ENCODE peak calls at places on chromosomes 5 and 9, in seven cellular contexts. X, Z, G, P, Q, R and H are unnamed samples.

GRCh38 chr5:52837068-52837467 is 49.4 kb downstream of the ITGA1 start:
- DNase-seq in G (no peak), R (no peak), Z (peak; percentile 73), Q (no peak), P (peak; percentile 22), X (no peak), H (no peak)

GRCh38 chr9:111300140-111300735 is 29.8 kb downstream of the OR2K2 start:
- DNase-seq in P (no peak), G (no peak), Z (no peak), Q (no peak), X (no peak), R (no peak), H (no peak)

GRCh38 chr9:113349434-113350337 is at the start of gene BSPRY:
- DNase-seq in P (no peak), G (no peak), Z (no peak), X (peak; percentile 32), R (peak; percentile 25), Q (no peak), H (no peak)

GRCh38 chr9:113493080-113493615 is 29.6 kb downstream of the RGS3 start:
- DNase-seq in Q (no peak), X (no peak), R (no peak), P (no peak), G (no peak), Z (no peak), H (no peak)

GRCh38 chr9:136545065-136545965 is 533 bp downstream of the NOTCH1 start:
- DNase-seq in Q (no peak), P (peak; percentile 57), Z (no peak), X (peak; percentile 62), R (peak; percentile 70), G (no peak), H (no peak)

GRCh38 chr9:83623634-83623991 is 670 bp downstream of the IDNK start:
- DNase-seq in X (no peak), P (no peak), Q (no peak), R (peak; percentile 53), G (no peak), Z (no peak), H (peak; percentile 90)

GRCh38 chr5:67182406-67182805 is 14.2 kb downstream of the CD180 start:
- DNase-seq in G (no peak), X (no peak), Q (peak; percentile 87), P (peak; percentile 82), Z (peak; percentile 88), R (no peak), H (no peak)

GRCh38 chr9:27460225-27461023 is 63.7 kb upstream of the IFNK start:
- DNase-seq in X (no peak), G (no peak), P (no peak), R (peak; percentile 1), Q (peak; percentile 27), Z (no peak), H (no peak)

GRCh38 chr5:139647406-139648204 is 544 bp upstream of the CXXC5 start:
- DNase-seq in Z (peak; percentile 65), Q (no peak), G (peak; percentile 29), P (no peak), X (no peak), R (no peak), H (no peak)

GRCh38 chr5:116864157-116864837 is 289.7 kb upstream of the SEMA6A start:
- DNase-seq in Z (no peak), Q (no peak), G (no peak), R (no peak), P (no peak), X (no peak), H (no peak)

GRCh38 chr9:125227761-125228160 is 13.4 kb downstream of the HSPA5 start:
- DNase-seq in R (no peak), X (no peak), Q (no peak), G (no peak), Z (no peak), P (no peak), H (no peak)

GRCh38 chr5:1552469-1553255 is 28.9 kb upstream of the LPCAT1 start:
- DNase-seq in Q (no peak), P (peak; percentile 22), R (no peak), G (peak; percentile 55), X (no peak), Z (peak; percentile 78), H (no peak)

DNA sequence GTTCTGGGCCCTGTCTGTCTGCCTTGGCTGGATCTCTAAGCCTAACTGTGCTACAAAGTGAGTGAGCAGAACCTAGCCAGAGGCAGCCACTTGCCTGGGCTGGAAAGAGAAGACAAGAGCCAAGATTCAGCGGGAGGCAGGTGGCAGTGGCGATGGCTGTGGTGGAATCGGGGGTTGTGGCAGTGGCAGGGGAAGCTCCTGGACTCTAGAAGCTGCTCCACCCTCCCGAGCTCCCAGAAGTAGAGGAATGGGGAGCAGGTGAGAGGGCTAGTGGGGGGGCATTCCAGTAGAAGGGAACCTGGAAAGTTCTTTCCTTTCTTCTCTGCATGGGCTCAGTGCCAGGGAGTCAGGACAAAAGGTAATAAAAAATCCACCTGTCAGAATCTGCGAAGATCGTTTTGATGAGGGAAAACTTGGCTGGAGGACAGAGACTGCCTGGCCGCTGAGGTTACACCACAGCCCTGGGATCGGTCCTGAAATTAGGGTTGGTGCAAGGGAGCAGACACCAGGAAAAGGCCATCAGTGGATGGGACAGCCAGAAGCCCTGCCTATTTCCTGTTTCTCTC is 1.7 kb downstream of the CRAT start:
- DNase-seq in X (no peak), Q (no peak), R (no peak), G (no peak), P (peak; percentile 38), Z (no peak), H (no peak)
- H3K4me3 ChIP-seq in X (no peak overlapping the region), Q (no peak overlapping the region), R (no peak overlapping the region), G (peak overlapping the region; percentile 99), P (no peak overlapping the region), Z (no peak overlapping the region), H (no peak overlapping the region)

GRCh38 chr5:151223447-151224264 is at the start of gene CCDC69:
- DNase-seq in G (peak; percentile 90), P (peak; percentile 76), X (peak; percentile 57), Z (peak; percentile 88), Q (no peak), R (peak; percentile 79), H (no peak)

GRCh38 chr5:151224372-151224771 is 480 bp upstream of the CCDC69 start:
- DNase-seq in G (no peak), Z (no peak), P (no peak), Q (no peak), X (no peak), R (peak; percentile 83), H (no peak)

GRCh38 chr5:151225475-151225874 is 1.6 kb upstream of the CCDC69 start:
- DNase-seq in P (no peak), Q (no peak), R (no peak), G (no peak), Z (no peak), X (no peak), H (no peak)

GRCh38 chr5:151222769-151223446 is 984 bp downstream of the CCDC69 start:
- DNase-seq in R (peak; percentile 23), P (peak; percentile 33), G (peak; percentile 74), Q (no peak), X (peak; percentile 55), Z (peak; percentile 80), H (no peak)

GRCh38 chr5:151225071-151225470 is 1.2 kb upstream of the CCDC69 start:
- DNase-seq in X (no peak), Q (no peak), R (peak; percentile 34), G (no peak), Z (no peak), P (no peak), H (no peak)
- H3K4me3 ChIP-seq in X (no peak overlapping the region), Q (no peak overlapping the region), R (no peak overlapping the region), G (no peak overlapping the region), Z (no peak overlapping the region), P (no peak overlapping the region), H (no peak overlapping the region)

DNA sequence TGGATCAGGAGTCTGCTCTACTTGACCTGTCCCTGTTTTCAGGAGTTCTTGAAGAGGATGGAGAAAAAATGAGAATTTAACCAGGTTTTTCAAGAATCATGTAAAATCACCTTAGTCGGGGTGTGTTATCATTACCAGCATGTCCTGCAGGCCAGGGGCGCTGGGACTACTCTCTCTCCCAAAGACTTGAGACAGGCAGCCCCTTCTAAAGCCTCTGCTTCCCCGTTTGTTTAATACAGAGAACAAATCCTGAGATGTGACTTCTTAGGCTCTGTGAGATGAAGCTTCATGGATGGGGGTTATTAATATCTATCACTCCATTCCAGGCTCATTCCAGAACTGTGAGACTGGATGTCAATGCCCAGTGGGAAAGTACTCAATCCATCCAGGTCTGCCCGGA is 3.0 kb downstream of the PAX5 start:
- DNase-seq in P (no peak), G (no peak), X (no peak), R (peak; percentile 43), Q (no peak), Z (no peak), H (no peak)
- H3K4me3 ChIP-seq in P (no peak overlapping the region), G (no peak overlapping the region), X (no peak overlapping the region), R (peak overlapping the region; percentile 88), Q (no peak overlapping the region), Z (no peak overlapping the region), H (no peak overlapping the region)

GRCh38 chr9:128702949-128703615 is 779 bp downstream of the PKN3 start:
- DNase-seq in P (peak; percentile 33), G (peak; percentile 73), X (peak; percentile 12), Z (peak; percentile 73), Q (no peak), R (no peak), H (no peak)

GRCh38 chr9:128705051-128705965 is 3.0 kb downstream of the PKN3 start:
- DNase-seq in Q (no peak), G (peak; percentile 36), P (no peak), Z (peak; percentile 49), X (no peak), R (no peak), H (no peak)

GRCh38 chr9:128702445-128702948 is at the start of gene PKN3:
- DNase-seq in Z (peak; percentile 90), P (peak; percentile 85), Q (no peak), X (peak; percentile 87), R (peak; percentile 84), G (peak; percentile 94), H (no peak)

GRCh38 chr9:128704356-128704670 is 2.0 kb downstream of the PKN3 start:
- DNase-seq in R (no peak), P (no peak), Z (peak; percentile 56), Q (no peak), G (no peak), X (no peak), H (no peak)

DNA sequence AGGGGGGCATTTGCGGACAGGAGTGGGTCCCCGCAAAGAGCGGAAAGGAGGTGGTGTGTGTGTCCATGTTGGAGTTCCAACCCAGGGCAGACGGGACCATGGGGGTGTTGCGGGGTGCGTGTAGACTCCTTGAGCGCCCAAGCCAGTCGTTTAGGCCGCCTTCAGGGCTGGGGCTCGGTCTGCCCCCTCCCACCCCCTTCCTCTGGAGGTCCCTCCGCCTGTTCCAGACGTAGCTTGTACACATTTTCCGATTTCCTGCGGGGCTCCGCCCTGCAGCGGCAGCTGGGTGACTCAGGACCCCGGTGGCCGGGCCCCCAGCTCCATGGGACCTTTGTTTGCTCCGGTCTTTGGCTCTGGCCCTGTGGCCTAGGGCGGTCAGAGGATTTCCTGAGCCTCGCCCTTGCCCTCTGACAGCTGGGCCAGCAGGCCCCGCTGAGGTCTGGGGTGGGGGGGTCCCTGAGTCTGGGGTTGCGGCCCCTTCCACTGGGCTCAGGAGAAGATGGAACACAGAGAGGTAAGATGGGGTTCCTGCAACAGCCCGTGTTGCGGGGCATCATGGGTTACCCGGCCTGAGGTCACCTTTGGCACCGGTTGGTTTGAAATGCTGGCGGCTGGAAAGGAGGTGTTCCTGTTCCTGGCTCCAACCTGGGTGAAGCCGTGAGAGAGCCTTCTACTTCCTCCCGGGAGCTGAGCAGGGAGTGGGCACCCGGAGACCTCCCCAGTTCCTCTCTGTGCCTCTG is 1.5 kb downstream of the PKN3 start:
- DNase-seq in X (no peak), G (peak; percentile 80), R (no peak), Z (peak; percentile 72), Q (no peak), P (peak; percentile 37), H (no peak)
- H3K4me3 ChIP-seq in X (no peak overlapping the region), G (peak overlapping the region; percentile 92), R (no peak overlapping the region), Z (peak overlapping the region; percentile 72), Q (peak overlapping the region; percentile 71), P (peak overlapping the region; percentile 49), H (no peak overlapping the region)